ENCODE peak calls at places on chromosomes 3 and 15, in five cellular contexts. Y is upper lobe of left lung, C is GM12865, Q is breast epithelium, B is Peyer's patch. F is an unnamed sample.

GRCh38 chr15:94584833-94585244 is 353.5 kb downstream of the MCTP2 start:
- DNase-seq in Y (no peak), C (peak), Q (no peak), B (no peak), F (peak)

GRCh38 chr3:123695731-123696640 is 111.1 kb upstream of the HACD2 start:
- DNase-seq in Y (no peak), C (no peak), Q (no peak), B (no peak), F (no peak)

GRCh38 chr3:192851821-192852352 is 65.8 kb downstream of the MB21D2 start:
- DNase-seq in Y (no peak), C (peak), Q (peak), B (peak), F (peak)

GRCh38 chr3:8095724-8096123 is 405.9 kb upstream of the LMCD1 start:
- DNase-seq in Y (no peak), C (no peak), Q (no peak), B (no peak), F (no peak)

GRCh38 chr3:149270180-149270579 is 48.6 kb upstream of the CP start:
- DNase-seq in Y (no peak), C (no peak), Q (no peak), B (no peak), F (no peak)

GRCh38 chr3:58666683-58667082 is at the start of gene FAM3D:
- DNase-seq in Y (peak), C (no peak), Q (no peak), B (peak), F (no peak)

GRCh38 chr15:50166216-50166615 is 15.8 kb upstream of the SLC27A2 start:
- DNase-seq in Y (no peak), C (no peak), Q (no peak), B (no peak), F (peak)

GRCh38 chr15:52291204-52291603 is 4.4 kb downstream of the MYO5C start:
- DNase-seq in Y (no peak), C (peak), Q (no peak), B (no peak), F (no peak)

GRCh38 chr15:62636823-62637320 is 405.7 kb upstream of the TPM1 start:
- DNase-seq in Y (no peak), C (no peak), Q (no peak), B (no peak), F (no peak)

GRCh38 chr3:42473083-42473932 is 29.1 kb upstream of the VIPR1 start:
- DNase-seq in Y (peak), C (no peak), Q (no peak), B (peak), F (peak)

GRCh38 chr3:177657243-177657642 is 460.0 kb upstream of the TBL1XR1 start:
- DNase-seq in Y (no peak), C (no peak), Q (no peak), B (no peak), F (no peak)

GRCh38 chr3:10707984-10708868 is 107.8 kb upstream of the SLC6A11 start:
- DNase-seq in Y (peak), C (no peak), Q (no peak), B (no peak), F (no peak)

GRCh38 chr3:167989066-167989465 is 106.7 kb downstream of the GOLIM4 start:
- DNase-seq in Y (no peak), C (no peak), Q (no peak), B (no peak), F (no peak)

GRCh38 chr15:74723754-74724334 is 1.5 kb downstream of the CYP1A1 start:
- DNase-seq in Y (no peak), C (peak), Q (no peak), B (no peak), F (peak)

GRCh38 chr3:157333551-157333991 is 103.1 kb upstream of the PTX3 start:
- DNase-seq in Y (no peak), C (no peak), Q (no peak), B (no peak), F (peak)

GRCh38 chr3:195570344-195570743 is 13.4 kb downstream of the APOD start:
- DNase-seq in Y (no peak), C (no peak), Q (no peak), B (no peak), F (no peak)

GRCh38 chr3:181457756-181458155 is 254.0 kb upstream of the SOX2 start:
- DNase-seq in Y (no peak), C (no peak), Q (no peak), B (no peak), F (no peak)

GRCh38 chr3:181457190-181457589 is 254.5 kb upstream of the SOX2 start:
- DNase-seq in Y (no peak), C (no peak), Q (no peak), B (no peak), F (no peak)

GRCh38 chr3:181455276-181455675 is 256.4 kb upstream of the SOX2 start:
- DNase-seq in Y (no peak), C (no peak), Q (no peak), B (no peak), F (no peak)

GRCh38 chr3:181458857-181459256 is 252.9 kb upstream of the SOX2 start:
- DNase-seq in Y (no peak), C (no peak), Q (no peak), B (no peak), F (no peak)

DNA sequence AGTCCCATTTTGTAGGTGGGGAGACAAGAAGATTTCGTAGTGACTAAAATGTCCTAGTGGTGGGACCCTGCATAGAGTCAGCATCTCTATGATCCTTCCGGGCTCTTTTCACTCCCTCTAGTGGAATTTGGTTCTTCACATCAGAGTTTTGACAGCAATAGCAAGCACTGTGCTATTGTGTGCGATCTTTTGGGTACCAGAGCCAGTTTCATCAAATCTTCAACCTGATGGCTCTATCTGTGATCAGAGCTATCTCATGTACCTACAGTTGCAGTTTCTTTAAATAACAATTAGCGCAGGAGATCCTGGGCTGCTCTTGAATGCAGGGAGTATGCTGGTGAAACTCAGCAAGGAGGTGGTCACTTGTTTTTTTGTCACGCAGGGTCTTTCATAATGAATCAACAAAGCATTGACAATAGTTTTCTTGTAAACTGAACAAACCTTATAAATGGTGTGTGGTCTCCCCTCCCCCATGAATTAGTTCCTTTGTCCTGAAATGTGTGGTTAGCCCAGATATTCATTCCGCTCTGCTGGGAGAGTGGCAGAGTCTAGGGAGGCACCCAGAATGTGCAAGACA is 257.2 kb upstream of the SOX2 start:
- DNase-seq in Y (no peak), C (no peak), Q (no peak), B (no peak), F (no peak)
- TF ChIP-seq CTCF in Y (no peak), C (no peak), Q (no peak), B (no peak), F (no peak)

DNA sequence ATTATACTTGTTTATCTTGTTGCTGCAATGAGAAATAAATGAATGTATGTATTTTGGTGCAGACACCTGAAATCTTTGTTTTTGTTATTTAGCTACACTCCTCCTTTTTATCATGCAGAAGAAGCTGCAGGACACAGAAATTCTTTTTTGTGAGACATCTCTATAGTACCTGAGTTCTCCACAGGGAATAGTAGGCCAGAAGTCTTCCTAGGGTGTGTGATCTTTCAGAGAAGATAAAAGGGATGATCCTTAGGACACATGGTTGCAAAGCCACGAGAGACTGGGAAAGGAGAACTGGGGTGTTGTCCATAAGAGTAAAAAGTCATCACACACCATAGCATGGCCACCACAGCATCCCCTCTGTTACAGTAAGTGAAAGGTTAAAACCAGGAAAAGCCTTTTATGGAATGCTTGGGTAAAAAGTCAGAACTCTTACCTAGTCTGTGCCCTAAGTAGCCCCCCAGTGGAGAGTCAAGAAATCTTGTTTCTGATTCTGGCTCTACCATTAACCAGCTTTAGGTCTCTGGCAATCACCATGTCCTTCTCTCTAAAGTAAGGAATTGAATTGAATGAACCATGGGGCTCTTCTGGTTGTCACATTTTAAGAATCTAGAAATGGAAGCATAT is 31.9 kb upstream of the ADGRG7 start:
- DNase-seq in Y (no peak), C (no peak), Q (no peak), B (no peak), F (no peak)
- H3K4me3 ChIP-seq in Y (no peak), C (no peak), Q (no peak), B (no peak), F (no peak)

GRCh38 chr15:98802187-98802586 is 153.8 kb downstream of the IGF1R start:
- DNase-seq in Y (no peak), C (no peak), Q (no peak), B (peak), F (no peak)

GRCh38 chr15:98803228-98804056 is 155.1 kb downstream of the IGF1R start:
- DNase-seq in Y (no peak), C (no peak), Q (no peak), B (no peak), F (peak)

GRCh38 chr15:98805434-98806274 is 157.3 kb downstream of the IGF1R start:
- DNase-seq in Y (no peak), C (no peak), Q (no peak), B (no peak), F (peak)

GRCh38 chr15:98806275-98806895 is 158.0 kb downstream of the IGF1R start:
- DNase-seq in Y (no peak), C (no peak), Q (no peak), B (no peak), F (no peak)

DNA sequence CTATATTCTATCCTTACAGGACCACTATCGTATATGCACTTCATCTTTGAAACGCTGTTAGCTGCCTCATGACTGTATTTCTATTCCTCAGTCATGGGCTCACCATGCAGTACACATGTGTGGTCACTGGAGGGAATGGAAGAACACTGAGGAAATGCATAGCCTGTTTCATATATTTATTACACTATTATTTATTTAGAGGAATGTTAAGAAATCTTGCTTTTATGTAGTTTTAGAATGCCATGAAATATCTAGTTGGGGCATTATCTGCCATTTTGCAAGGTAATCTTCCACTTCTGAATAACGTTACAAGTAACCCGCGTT is 155.7 kb downstream of the IGF1R start:
- DNase-seq in Y (no peak), C (no peak), Q (no peak), B (no peak), F (peak)
- TF ChIP-seq CTCF in Y (no peak), C (no peak), Q (no peak), B (no peak), F (peak)

GRCh38 chr3:130508970-130509369 is 8.0 kb upstream of the COL6A6 start:
- DNase-seq in Y (no peak), C (no peak), Q (no peak), B (no peak), F (peak)
- H3K4me3 ChIP-seq in Y (no peak), C (no peak), Q (no peak), B (no peak), F (no peak)

GRCh38 chr3:39124876-39125836 is 17.7 kb downstream of the TTC21A start:
- DNase-seq in Y (no peak), C (no peak), Q (peak), B (peak), F (peak)
- TF ChIP-seq CTCF in Y (peak), C (no peak), Q (peak), B (no peak), F (peak)

DNA sequence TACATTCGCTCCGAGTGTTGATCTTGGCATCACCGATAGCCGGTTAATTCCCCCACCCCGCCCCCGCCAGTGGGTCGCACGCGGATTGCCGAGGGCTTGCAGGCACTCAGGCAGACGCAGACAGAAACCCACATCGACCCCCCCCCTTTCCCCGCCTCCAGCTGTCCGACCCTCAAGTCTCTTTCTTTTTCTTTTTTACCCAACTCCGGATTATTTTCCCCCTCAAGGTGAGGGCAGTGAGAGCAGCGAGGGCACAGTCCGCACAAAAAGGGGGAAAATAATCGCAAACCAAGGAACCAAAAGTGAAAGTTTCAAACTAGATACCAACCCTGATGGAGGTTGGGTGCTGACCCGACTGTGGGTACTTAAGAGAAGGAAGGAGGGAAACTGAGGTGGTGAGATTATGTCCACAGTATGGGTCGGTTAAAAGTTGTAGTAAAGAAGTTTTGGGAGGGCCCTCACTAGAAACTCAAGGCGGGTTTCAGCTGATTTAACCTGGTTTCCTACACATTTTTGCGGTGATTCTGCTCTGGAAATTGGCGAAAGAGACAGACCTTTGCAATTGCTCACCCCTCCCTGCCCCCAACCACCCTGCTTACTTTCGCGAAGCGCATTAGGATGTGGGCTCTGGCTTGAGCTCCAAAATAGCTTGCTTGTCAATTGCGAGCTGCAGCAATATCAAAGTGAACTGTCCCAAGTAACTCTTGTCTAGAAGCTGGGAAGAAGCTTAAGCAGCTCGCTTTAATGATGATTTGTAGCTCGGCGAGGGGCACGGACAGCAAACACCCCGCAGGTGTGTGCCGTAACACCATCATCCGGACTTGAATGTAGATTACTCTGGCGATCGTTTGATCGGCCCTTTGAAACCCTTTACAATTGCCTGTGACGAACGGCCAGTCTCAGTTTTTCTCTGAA is 15.7 kb downstream of the SOX2 start:
- DNase-seq in Y (peak), C (no peak), Q (no peak), B (no peak), F (no peak)
- H3K4me3 ChIP-seq in Y (peak), C (peak), Q (peak), B (peak), F (peak)

DNA sequence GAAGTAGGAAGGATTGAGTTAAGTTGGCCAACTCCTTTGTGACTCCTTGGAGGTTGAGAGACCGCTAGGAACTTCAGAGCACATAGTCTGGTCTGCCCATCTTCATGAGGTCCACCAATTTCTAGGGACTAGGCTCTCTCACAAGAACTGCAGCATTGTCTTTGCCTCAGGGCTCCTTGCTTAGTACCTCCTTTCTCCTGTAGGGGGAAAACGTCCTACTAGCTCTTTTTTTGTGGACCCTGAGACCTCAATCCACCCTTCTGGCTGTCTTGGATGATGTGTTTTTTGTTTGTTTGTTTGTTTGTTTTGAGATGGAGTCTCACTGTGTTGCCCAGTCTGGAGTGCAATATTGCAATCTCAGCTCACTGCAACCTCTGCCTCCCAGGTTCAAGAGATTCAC is 21.6 kb downstream of the REC114 start:
- DNase-seq in Y (no peak), C (peak), Q (no peak), B (no peak), F (peak)
- TF ChIP-seq CTCF in Y (no peak), C (peak), Q (no peak), B (no peak), F (peak)

DNA sequence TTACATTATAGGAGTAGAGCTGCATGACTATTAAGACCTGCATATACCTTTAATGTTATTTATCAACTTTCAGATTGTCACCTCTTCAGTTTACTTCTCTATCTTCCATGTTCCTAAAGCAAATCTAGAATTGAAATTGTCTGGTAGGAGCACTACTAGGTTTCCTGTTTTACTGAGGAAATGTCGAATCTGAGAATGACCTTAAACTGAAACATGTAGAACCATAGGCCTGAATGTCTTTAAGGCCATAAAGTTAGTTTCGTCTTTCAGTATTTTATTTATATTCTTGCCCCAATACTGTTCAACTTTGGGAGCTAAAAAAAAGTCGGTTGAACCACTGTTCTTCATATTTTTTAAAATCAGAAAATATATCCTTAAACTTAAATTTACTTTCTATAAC is 92.7 kb downstream of the IL1RAP start:
- DNase-seq in Y (no peak), C (no peak), Q (no peak), B (no peak), F (no peak)
- H3K4me3 ChIP-seq in Y (no peak), C (no peak), Q (no peak), B (no peak), F (no peak)